ENCODE peak calls at places on chromosomes 7 and 10, in five cellular contexts. F, E, H, G and L are unnamed samples.

GRCh38 chr7:40324889-40325288 is 190.1 kb downstream of the SUGCT start:
- DNase-seq in F (no peak), E (no peak), H (no peak), G (no peak), L (no peak)

GRCh38 chr10:90138844-90139243 is 437.5 kb downstream of the KIF20B start:
- DNase-seq in F (no peak), E (no peak), H (no peak), G (no peak), L (no peak)

GRCh38 chr7:75905785-75906604 is 9.0 kb upstream of the POR start:
- DNase-seq in F (no peak), E (no peak), H (peak; percentile 10), G (no peak), L (no peak)

GRCh38 chr10:91743460-91743859 is 54.8 kb upstream of the TNKS2 start:
- DNase-seq in F (no peak), E (no peak), H (no peak), G (no peak), L (no peak)

GRCh38 chr10:80473096-80473657 is 19.1 kb downstream of the TSPAN14 start:
- DNase-seq in F (no peak), E (no peak), H (no peak), G (no peak), L (no peak)

GRCh38 chr10:25766687-25767221 is 167.3 kb upstream of the MYO3A start:
- DNase-seq in F (no peak), E (no peak), H (peak; percentile 5), G (no peak), L (no peak)

GRCh38 chr7:96547371-96547811 is 162.3 kb downstream of the SEM1 start:
- DNase-seq in F (no peak), E (no peak), H (no peak), G (no peak), L (no peak)

GRCh38 chr7:111137296-111138195 is 46.6 kb downstream of the LRRN3 start:
- DNase-seq in F (no peak), E (no peak), H (no peak), G (no peak), L (no peak)

GRCh38 chr7:12403287-12404181 is at the start of gene VWDE:
- DNase-seq in F (no peak), E (peak; percentile 24), H (peak; percentile 37), G (no peak), L (peak; percentile 24)

GRCh38 chr7:78983483-78983882 is 470.0 kb downstream of the MAGI2 start:
- DNase-seq in F (no peak), E (no peak), H (no peak), G (no peak), L (no peak)

GRCh38 chr7:93890041-93890463 is 501 bp downstream of the TFPI2 start:
- DNase-seq in F (no peak), E (no peak), H (peak; percentile 36), G (no peak), L (no peak)

GRCh38 chr7:75943864-75944263 is 28.9 kb downstream of the POR start:
- DNase-seq in F (no peak), E (no peak), H (no peak), G (no peak), L (no peak)

GRCh38 chr10:73183882-73184281 is 16.0 kb downstream of the FAM149B1 start:
- DNase-seq in F (no peak), E (no peak), H (no peak), G (no peak), L (no peak)

GRCh38 chr10:104022020-104022419 is 55.1 kb downstream of the SLK start:
- DNase-seq in F (no peak), E (no peak), H (no peak), G (no peak), L (no peak)

GRCh38 chr7:114922151-114922651 is 307 bp downstream of the MDFIC start:
- DNase-seq in F (peak; percentile 44), E (peak; percentile 60), H (peak; percentile 57), G (no peak), L (peak; percentile 22)

GRCh38 chr7:30451539-30452277 is 26.9 kb downstream of the NOD1 start:
- DNase-seq in F (no peak), E (no peak), H (no peak), G (no peak), L (no peak)

GRCh38 chr10:14820010-14820774 is 17.6 kb downstream of the CDNF start:
- DNase-seq in F (no peak), E (no peak), H (no peak), G (no peak), L (peak; percentile 29)

GRCh38 chr7:138934861-138935260 is 46.3 kb downstream of the KIAA1549 start:
- DNase-seq in F (no peak), E (no peak), H (no peak), G (no peak), L (no peak)

GRCh38 chr7:132738254-132738653 is 162.0 kb upstream of the PLXNA4 start:
- DNase-seq in F (no peak), E (no peak), H (no peak), G (no peak), L (no peak)

GRCh38 chr10:4847580-4848020 is 21.6 kb downstream of the AKR1E2 start:
- DNase-seq in F (no peak), E (no peak), H (no peak), G (no peak), L (peak; percentile 63)

GRCh38 chr7:4575254-4575653 is 106.8 kb upstream of the FOXK1 start:
- DNase-seq in F (no peak), E (no peak), H (no peak), G (no peak), L (no peak)

GRCh38 chr7:137882261-137882668 is 35.5 kb upstream of the DGKI start:
- DNase-seq in F (no peak), E (no peak), H (no peak), G (no peak), L (no peak)